ENCODE peak calls at places on chromosomes 4 and X, in four cellular contexts. K is GM23338, J is transverse colon, Y is sigmoid colon. U is an unnamed sample.

GRCh38 chrX:133418588-133418987 is 3.3 kb upstream of the GPC4 start:
- DNase-seq in Y (no peak), J (no peak), K (no peak), U (no peak)

GRCh38 chr4:44760142-44760898 is 34.0 kb upstream of the GNPDA2 start:
- DNase-seq in Y (no peak), K (peak), J (no peak), U (peak)

GRCh38 chrX:281166-281999 is at the start of gene PLCXD1:
- DNase-seq in Y (peak), K (peak), J (no peak), U (peak)

GRCh38 chr4:150231108-150231770 is 153.0 kb downstream of the DCLK2 start:
- DNase-seq in K (no peak), Y (no peak), J (no peak), U (no peak)

GRCh38 chr4:176638992-176639391 is 153.7 kb downstream of the VEGFC start:
- DNase-seq in Y (no peak), K (no peak), J (no peak), U (no peak)

GRCh38 chr4:24736066-24736465 is 59.3 kb upstream of the SOD3 start:
- DNase-seq in J (peak), K (peak), Y (no peak), U (no peak)

GRCh38 chr4:144648042-144648441 is 2.1 kb downstream of the HHIP start:
- DNase-seq in K (peak), Y (no peak), J (no peak), U (no peak)

GRCh38 chr4:140044314-140044991 is 109.5 kb downstream of the MAML3 start:
- DNase-seq in K (no peak), J (no peak), Y (no peak), U (no peak)

GRCh38 chr4:98517444-98518021 is 140.9 kb downstream of the TSPAN5 start:
- DNase-seq in J (no peak), Y (no peak), K (no peak), U (no peak)

GRCh38 chrX:149259241-149259640 is 245.9 kb downstream of the IDS start:
- DNase-seq in K (no peak), Y (no peak), J (no peak), U (no peak)

GRCh38 chr4:147479817-147480216 is 1.1 kb upstream of the EDNRA start:
- DNase-seq in K (no peak), J (no peak), Y (no peak), U (no peak)

GRCh38 chrX:122934131-122934530 is 249.9 kb upstream of the GRIA3 start:
- DNase-seq in Y (no peak), K (no peak), J (no peak), U (no peak)

GRCh38 chr4:123346944-123347343 is 49.7 kb upstream of the SPRY1 start:
- DNase-seq in J (no peak), K (no peak), Y (no peak), U (no peak)

GRCh38 chr4:143626134-143626859 is 74.2 kb downstream of the FREM3 start:
- DNase-seq in Y (peak), K (no peak), J (peak), U (no peak)

GRCh38 chr4:153465922-153466636 is at the start of gene TMEM131L:
- DNase-seq in J (peak), K (peak), Y (peak), U (no peak)

GRCh38 chr4:42515156-42515884 is 118.0 kb downstream of the SHISA3 start:
- DNase-seq in Y (no peak), J (no peak), K (peak), U (no peak)

GRCh38 chrX:28278236-28278635 is 297.0 kb upstream of the DCAF8L1 start:
- DNase-seq in J (no peak), K (no peak), Y (no peak), U (no peak)

GRCh38 chrX:44503550-44503949 is 39.1 kb downstream of the FUNDC1 start:
- DNase-seq in J (peak), Y (no peak), K (no peak), U (no peak)

GRCh38 chr4:113823291-113823659 is 61.7 kb upstream of the CAMK2D start:
- DNase-seq in Y (no peak), K (no peak), J (no peak), U (no peak)

GRCh38 chr4:26140150-26140898 is 180.5 kb upstream of the RBPJ start:
- DNase-seq in J (peak), Y (peak), K (no peak), U (no peak)

GRCh38 chrX:155841232-155841631 is 39.9 kb upstream of the VAMP7 start:
- DNase-seq in J (no peak), K (no peak), Y (no peak), U (no peak)

GRCh38 chr4:39706829-39707511 is 9.0 kb downstream of the UBE2K start:
- DNase-seq in Y (no peak), J (no peak), K (peak), U (no peak)

GRCh38 chrX:129791961-129792570 is 12.3 kb downstream of the SASH3 start:
- DNase-seq in K (no peak), J (no peak), Y (peak), U (no peak)

GRCh38 chr4:76198411-76199237 is 15.0 kb downstream of the SCARB2 start:
- DNase-seq in Y (peak), J (peak), K (peak), U (no peak)

GRCh38 chrX:112867570-112867969 is 26.9 kb upstream of the AMOT start:
- DNase-seq in K (peak), Y (no peak), J (no peak), U (no peak)

GRCh38 chrX:118595501-118596042 is 100.0 kb downstream of the DOCK11 start:
- DNase-seq in K (no peak), Y (no peak), J (no peak), U (no peak)

GRCh38 chr4:30948653-30949052 is 228.5 kb downstream of the PCDH7 start:
- DNase-seq in J (no peak), Y (no peak), K (no peak), U (no peak)

GRCh38 chr4:88216395-88216794 is 58.0 kb upstream of the ABCG2 start:
- DNase-seq in K (no peak), Y (no peak), J (no peak), U (no peak)

GRCh38 chr4:125369098-125369497 is 54.3 kb downstream of the FAT4 start:
- DNase-seq in K (no peak), J (no peak), Y (no peak), U (no peak)
- H3K4me3 ChIP-seq in K (no peak), J (peak), Y (no peak), U (peak)

GRCh38 chrX:136209751-136210150 is 41.4 kb downstream of the MAP7D3 start:
- DNase-seq in K (no peak), J (no peak), Y (no peak), U (no peak)
- TF ChIP-seq POLR2AphosphoS5 in K (no peak), J (no peak), Y (no peak), U (no peak)

GRCh38 chr4:105896461-105896939 is 1.2 kb downstream of the NPNT start:
- DNase-seq in Y (no peak), J (peak), K (peak), U (no peak)
- H3K4me3 ChIP-seq in Y (peak), J (peak), K (peak), U (peak)

GRCh38 chrX:20266810-20267598 is at the start of gene RPS6KA3:
- DNase-seq in J (peak), Y (peak), K (peak), U (no peak)
- TF ChIP-seq POLR2AphosphoS5 in J (peak), Y (peak), K (peak), U (peak)

DNA sequence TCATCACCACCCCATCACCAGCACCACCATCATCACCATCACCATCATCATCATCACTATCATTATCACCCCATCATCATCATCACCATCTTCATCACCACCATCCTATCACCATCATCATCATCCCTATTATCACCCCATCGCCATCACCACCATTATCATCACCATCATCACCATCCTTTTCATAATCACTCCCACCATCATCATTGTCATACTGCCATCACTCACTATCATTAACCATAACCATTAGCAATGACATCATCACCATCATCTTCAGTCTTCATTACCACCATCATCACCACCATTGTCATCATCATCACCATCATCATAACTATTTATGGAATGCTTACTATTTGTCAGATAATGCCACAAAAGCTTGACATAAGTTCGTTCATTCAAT is 35.7 kb downstream of the CRMP1 start:
- DNase-seq in K (no peak), Y (no peak), J (no peak), U (no peak)
- H3K4me3 ChIP-seq in K (no peak), Y (no peak), J (no peak), U (no peak)

GRCh38 chr4:184694412-184694956 is 39.4 kb downstream of the CENPU start:
- DNase-seq in K (no peak), Y (no peak), J (no peak), U (no peak)

GRCh38 chr4:184693056-184693455 is 40.8 kb downstream of the CENPU start:
- DNase-seq in K (no peak), J (no peak), Y (no peak), U (no peak)

GRCh38 chr4:184684491-184685189 is 35.1 kb downstream of the PRIMPOL start:
- DNase-seq in K (no peak), J (no peak), Y (no peak), U (no peak)

GRCh38 chr4:184688447-184688846 is 38.9 kb downstream of the PRIMPOL start:
- DNase-seq in K (peak), J (no peak), Y (no peak), U (no peak)

GRCh38 chr4:184689681-184690080 is 40.1 kb downstream of the PRIMPOL start:
- DNase-seq in J (no peak), K (no peak), Y (no peak), U (no peak)
- TF ChIP-seq POLR2AphosphoS5 in J (no peak), K (no peak), Y (no peak), U (no peak)

GRCh38 chr4:159283697-159284492 is 181.0 kb downstream of the RAPGEF2 start:
- DNase-seq in K (peak), Y (no peak), J (no peak), U (peak)

GRCh38 chr4:159284733-159285132 is 181.9 kb downstream of the RAPGEF2 start:
- DNase-seq in Y (no peak), K (no peak), J (no peak), U (no peak)

GRCh38 chr4:159280442-159281172 is 177.7 kb downstream of the RAPGEF2 start:
- DNase-seq in K (no peak), J (no peak), Y (no peak), U (no peak)

GRCh38 chr4:159281781-159282180 is 178.9 kb downstream of the RAPGEF2 start:
- DNase-seq in K (no peak), Y (no peak), J (no peak), U (no peak)

GRCh38 chr4:159282944-159283343 is 180.1 kb downstream of the RAPGEF2 start:
- DNase-seq in K (no peak), Y (no peak), J (no peak), U (no peak)
- H3K4me3 ChIP-seq in K (no peak), Y (no peak), J (no peak), U (peak)